ENCODE peak calls at places on chromosomes 5 and 9, in five cellular contexts. B is H1, S is HepG2, W is GM12878, F is K562. V is an unnamed sample.

GRCh38 chr5:164203581-164204225 is 698.3 kb downstream of the MAT2B start:
- DNase-seq in B (no peak), S (no peak), W (no peak), F (no peak), V (no peak)

GRCh38 chr5:175288048-175288621 is 155.8 kb downstream of the DRD1 start:
- DNase-seq in B (no peak), S (no peak), W (no peak), F (no peak), V (no peak)

GRCh38 chr5:124162782-124163532 is 583.5 kb downstream of the ZNF608 start:
- DNase-seq in B (no peak), S (peak), W (no peak), F (no peak), V (no peak)

GRCh38 chr5:123865641-123866040 is 353.7 kb downstream of the CSNK1G3 start:
- DNase-seq in B (no peak), S (no peak), W (no peak), F (no peak), V (no peak)

GRCh38 chr5:78360674-78361225 is 333 bp downstream of the SCAMP1 start:
- DNase-seq in B (peak), S (no peak), W (no peak), F (peak), V (no peak)

GRCh38 chr9:133759946-133760345 is 21.8 kb upstream of the SARDH start:
- DNase-seq in B (peak), S (no peak), W (no peak), F (no peak), V (no peak)

GRCh38 chr9:96217358-96217755 is 84.6 kb downstream of the HSD17B3 start:
- DNase-seq in B (no peak), S (no peak), W (no peak), F (peak), V (no peak)

GRCh38 chr5:92662741-92663140 is 918.3 kb downstream of the NR2F1-AS1 start:
- DNase-seq in B (no peak), S (no peak), W (no peak), F (no peak), V (no peak)

GRCh38 chr9:114037961-114038723 is 40.0 kb downstream of the AMBP start:
- DNase-seq in B (peak), S (no peak), W (no peak), F (no peak), V (peak)

GRCh38 chr9:106535439-106535838 is 327.5 kb upstream of the ZNF462 start:
- DNase-seq in B (no peak), S (no peak), W (no peak), F (no peak), V (no peak)

GRCh38 chr9:38081356-38082108 is 12.5 kb upstream of the SHB start:
- DNase-seq in B (no peak), S (no peak), W (no peak), F (no peak), V (no peak)

GRCh38 chr5:136750507-136750906 is 385.2 kb upstream of the TRPC7 start:
- DNase-seq in B (no peak), S (no peak), W (no peak), F (no peak), V (no peak)

GRCh38 chr5:73490088-73490487 is 8.2 kb upstream of the BTF3 start:
- DNase-seq in B (no peak), S (no peak), W (no peak), F (no peak), V (no peak)

GRCh38 chr9:19457694-19458009 is 48.8 kb downstream of the ACER2 start:
- DNase-seq in B (no peak), S (no peak), W (no peak), F (no peak), V (no peak)
- TF ChIP-seq CTCF in B (no peak), S (no peak), W (no peak), F (no peak), V (no peak)

GRCh38 chr5:134122530-134122929 is 8.0 kb downstream of the TCF7 start:
- DNase-seq in B (no peak), S (no peak), W (no peak), F (no peak), V (no peak)

GRCh38 chr5:134123360-134123759 is 8.9 kb downstream of the TCF7 start:
- DNase-seq in B (no peak), S (no peak), W (no peak), F (no peak), V (no peak)

GRCh38 chr5:134125195-134126015 is 10.9 kb downstream of the TCF7 start:
- DNase-seq in B (no peak), S (no peak), W (no peak), F (no peak), V (no peak)

GRCh38 chr5:134127376-134127861 is 12.9 kb downstream of the TCF7 start:
- DNase-seq in B (no peak), S (no peak), W (peak), F (no peak), V (no peak)

DNA sequence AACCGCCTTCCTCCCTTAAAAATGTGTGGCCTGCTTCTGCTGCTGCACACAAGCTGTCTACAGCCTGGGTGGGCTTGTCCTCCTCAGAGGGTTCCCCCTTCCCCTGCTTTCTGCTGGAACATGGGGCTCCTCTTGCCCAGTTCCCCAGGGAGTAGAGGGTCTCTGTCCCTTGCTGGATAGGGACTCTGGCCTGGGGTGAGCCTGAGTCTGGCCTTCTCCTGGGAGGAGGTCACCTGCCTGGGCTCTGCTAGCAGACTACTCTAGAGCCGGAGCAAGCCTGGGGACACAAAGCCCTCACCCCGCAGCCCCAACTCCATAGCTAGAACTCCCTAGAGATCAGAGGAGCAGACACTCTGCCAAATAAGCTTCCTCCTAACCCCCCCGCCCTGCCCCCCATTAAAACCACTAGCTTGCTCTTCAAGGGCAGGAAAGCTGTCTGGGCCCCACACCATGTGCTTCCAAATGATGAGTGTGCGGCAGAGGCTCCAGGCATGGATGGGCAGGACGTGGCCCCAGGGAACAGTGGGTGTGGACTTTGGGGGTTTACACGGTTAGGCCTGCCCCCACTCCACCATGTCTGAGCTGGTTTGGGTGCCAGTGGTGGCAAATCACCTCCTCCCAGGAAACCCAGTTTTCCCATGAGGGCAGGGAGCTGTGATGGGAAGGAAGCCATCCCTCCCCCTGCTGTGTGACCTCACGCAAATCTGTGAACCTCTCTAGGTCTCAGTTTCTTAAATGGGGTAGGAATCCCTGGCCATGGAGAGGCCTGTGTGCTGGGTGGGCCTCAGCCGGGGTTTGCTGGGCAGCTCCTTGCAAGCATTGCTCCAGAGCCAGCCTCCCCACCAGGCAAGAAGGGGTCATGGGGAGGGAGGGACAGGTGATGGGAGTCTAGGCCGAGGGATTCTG is 10.1 kb downstream of the TCF7 start:
- DNase-seq in B (no peak), S (no peak), W (no peak), F (no peak), V (no peak)
- TF ChIP-seq ATF2 in B (no peak), S (no peak), W (no peak), F (no peak), V (no peak)

GRCh38 chr5:138305797-138306196 is 25.8 kb downstream of the CDC25C start:
- DNase-seq in B (no peak), S (peak), W (no peak), F (no peak), V (no peak)
- TF ChIP-seq CTCF in B (no peak), S (no peak), W (no peak), F (no peak), V (no peak)

GRCh38 chr5:113140837-113141661 is 164.5 kb downstream of the DCP2 start:
- DNase-seq in B (peak), S (no peak), W (no peak), F (no peak), V (no peak)
- TF ChIP-seq ATF2 in B (no peak), S (no peak), W (no peak), F (no peak), V (no peak)

GRCh38 chr5:29002481-29002880 is 1964.1 kb upstream of the CDH9 start:
- DNase-seq in B (no peak), S (no peak), W (no peak), F (no peak), V (no peak)

GRCh38 chr5:29001666-29002065 is 1963.3 kb upstream of the CDH9 start:
- DNase-seq in B (no peak), S (no peak), W (no peak), F (no peak), V (no peak)

DNA sequence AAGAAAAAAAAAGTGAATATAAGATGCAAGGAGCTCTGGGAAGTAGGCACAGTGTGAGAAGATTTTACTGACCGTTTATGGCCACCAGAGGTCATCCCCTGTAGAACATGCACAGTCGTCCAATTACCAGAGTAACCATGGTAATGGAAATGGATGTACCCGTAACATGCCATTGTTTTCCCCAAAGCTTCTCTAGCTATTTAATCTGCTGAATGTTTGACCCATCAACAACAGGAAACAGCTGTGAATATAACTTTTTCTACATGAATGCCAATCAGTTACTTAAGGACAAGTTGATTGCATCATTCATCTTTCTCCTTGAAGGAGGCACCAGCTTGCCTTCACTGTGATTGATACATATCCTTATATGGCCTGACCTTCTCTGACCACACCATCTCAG is 1967.0 kb upstream of the CDH9 start:
- DNase-seq in B (no peak), S (peak), W (no peak), F (no peak), V (no peak)
- TF ChIP-seq CTCF in B (peak), S (peak), W (no peak), F (no peak), V (no peak)